ENCODE peak calls at places on chromosomes 7 and 10, in five cellular contexts. V, C, F, S and L are unnamed samples. For H3K4me1, the result is how much of the 10 kb centered on the place peaks cover.

GRCh38 chr7:48176356-48176893 is 5.2 kb downstream of the ABCA13 start:
- DNase-seq in V (no peak), C (no peak), F (no peak), S (no peak), L (no peak)

GRCh38 chr10:130425881-130426435 is 289.8 kb downstream of the GLRX3 start:
- DNase-seq in V (no peak), C (no peak), F (no peak), S (no peak), L (no peak)

GRCh38 chr10:68700193-68700592 is 20.8 kb upstream of the CCAR1 start:
- DNase-seq in V (no peak), C (no peak), F (no peak), S (no peak), L (no peak)

GRCh38 chr10:69463886-69464285 is 12.6 kb downstream of the TSPAN15 start:
- DNase-seq in V (no peak), C (no peak), F (no peak), S (no peak), L (no peak)

GRCh38 chr10:46524471-46525176 is 31.8 kb downstream of the GPRIN2 start:
- DNase-seq in V (peak), C (no peak), F (peak), S (no peak), L (peak)

GRCh38 chr10:29926649-29927048 is 132.7 kb downstream of the JCAD start:
- DNase-seq in V (peak), C (no peak), F (no peak), S (no peak), L (no peak)

GRCh38 chr7:15580604-15581351 is 19.0 kb upstream of the AGMO start:
- DNase-seq in V (no peak), C (no peak), F (peak), S (no peak), L (no peak)

GRCh38 chr10:128576916-128577670 is 450.9 kb upstream of the MKI67 start:
- DNase-seq in V (no peak), C (no peak), F (no peak), S (no peak), L (no peak)

GRCh38 chr7:15515201-15515777 is 46.5 kb downstream of the AGMO start:
- DNase-seq in V (peak), C (no peak), F (no peak), S (no peak), L (no peak)

GRCh38 chr10:17025444-17026295 is 103.9 kb downstream of the CUBN start:
- DNase-seq in V (peak), C (peak), F (no peak), S (no peak), L (peak)

GRCh38 chr10:17758200-17758599 is 6.2 kb downstream of the TMEM236 start:
- DNase-seq in V (no peak), C (no peak), F (no peak), S (no peak), L (no peak)

GRCh38 chr10:15491856-15492255 is 120.8 kb upstream of the FAM171A1 start:
- DNase-seq in V (no peak), C (no peak), F (no peak), S (no peak), L (no peak)

GRCh38 chr7:131325179-131325840 is 2.4 kb upstream of the MKLN1 start:
- DNase-seq in V (no peak), C (no peak), F (peak), S (no peak), L (no peak)

GRCh38 chr10:1190791-1191490 is 134.8 kb downstream of the WDR37 start:
- DNase-seq in V (no peak), C (no peak), F (peak), S (no peak), L (no peak)

GRCh38 chr7:65247491-65247890 is 126.2 kb upstream of the ZNF92 start:
- DNase-seq in V (no peak), C (no peak), F (no peak), S (peak), L (no peak)

GRCh38 chr10:113680172-113681111 is 730 bp downstream of the CASP7 start:
- DNase-seq in V (peak), C (peak), F (peak), S (peak), L (peak)

GRCh38 chr7:134189559-134189958 is 62.4 kb downstream of the LRGUK start:
- DNase-seq in V (no peak), C (no peak), F (no peak), S (no peak), L (no peak)

GRCh38 chr10:131771634-131772358 is 129.0 kb upstream of the PPP2R2D start:
- DNase-seq in V (no peak), C (no peak), F (no peak), S (no peak), L (no peak)

GRCh38 chr7:33054261-33054964 is 8.2 kb downstream of the NT5C3A start:
- DNase-seq in V (no peak), C (no peak), F (no peak), S (no peak), L (no peak)

GRCh38 chr10:21929070-21929469 is 74.5 kb downstream of the DNAJC1 start:
- DNase-seq in V (no peak), C (no peak), F (no peak), S (no peak), L (no peak)

GRCh38 chr7:153006452-153006851 is 246.9 kb downstream of the ACTR3B start:
- DNase-seq in V (no peak), C (no peak), F (no peak), S (no peak), L (no peak)

GRCh38 chr10:8130973-8131911 is 76.8 kb downstream of the GATA3 start:
- DNase-seq in V (no peak), C (no peak), F (no peak), S (no peak), L (no peak)

GRCh38 chr10:132428486-132428885 is 31.5 kb downstream of the PWWP2B start:
- DNase-seq in V (no peak), C (no peak), F (no peak), S (no peak), L (no peak)

GRCh38 chr10:118565301-118566075 is 30.0 kb downstream of the PRLHR start:
- DNase-seq in V (no peak), C (no peak), F (no peak), S (no peak), L (no peak)
- TF ChIP-seq CTCF in V (no peak), C (no peak), F (no peak), S (no peak), L (no peak)

GRCh38 chr10:79292789-79293746 is 54.2 kb upstream of the PPIF start:
- DNase-seq in V (no peak), C (no peak), F (peak), S (no peak), L (peak)
- H3K27ac ChIP-seq in V (no peak), C (no peak), F (no peak), S (peak), L (peak)

GRCh38 chr10:98265403-98266378 is 2.3 kb downstream of the LOXL4 start:
- DNase-seq in V (no peak), C (no peak), F (no peak), S (no peak), L (no peak)
- H3K4me1 ChIP-seq in V (under half), C (half or more), F (under half), S (under half), L (under half)

DNA sequence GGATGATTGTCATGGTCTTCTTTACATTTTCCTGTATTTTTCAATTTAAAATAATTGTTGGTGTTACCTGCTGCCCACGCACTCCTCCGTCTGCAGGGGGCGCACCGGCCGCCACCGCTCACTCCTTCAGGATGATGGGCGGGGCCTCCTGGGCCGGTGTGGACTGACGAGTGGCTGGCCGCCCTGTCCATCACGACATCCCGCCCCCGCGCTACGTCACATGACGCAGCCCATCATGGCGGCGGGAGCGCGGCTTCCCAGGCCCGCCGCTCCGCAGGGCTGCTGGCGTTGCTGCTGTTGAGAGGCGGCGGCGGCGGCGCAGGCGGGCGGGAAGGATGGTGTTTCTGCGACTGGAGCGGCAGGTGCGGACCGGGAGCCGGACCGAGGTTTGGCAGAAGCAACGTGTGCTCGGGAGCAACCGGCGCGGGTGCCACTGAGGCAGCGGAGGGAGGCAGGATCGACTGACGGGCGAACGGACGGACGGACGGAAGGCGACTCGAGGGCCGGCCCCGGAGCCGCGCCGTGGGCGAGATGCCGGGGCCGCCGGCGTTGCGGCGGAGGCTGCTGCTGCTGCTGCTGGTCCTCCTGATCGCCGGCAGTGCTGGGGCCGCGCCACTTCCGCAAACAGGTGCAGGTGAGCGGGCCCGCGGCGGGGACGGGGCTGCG is at the start of gene LMTK2:
- DNase-seq in V (peak), C (peak), F (peak), S (peak), L (peak)
- TF ChIP-seq CTCF in V (peak), C (peak), F (peak), S (peak), L (peak)

GRCh38 chr10:124998624-124999291 is 56.8 kb downstream of the ZRANB1 start:
- DNase-seq in V (no peak), C (no peak), F (peak), S (peak), L (peak)

GRCh38 chr10:125001313-125002043 is 59.6 kb downstream of the ZRANB1 start:
- DNase-seq in V (peak), C (no peak), F (peak), S (no peak), L (peak)

GRCh38 chr10:124999433-125000365 is 57.8 kb downstream of the ZRANB1 start:
- DNase-seq in V (peak), C (peak), F (peak), S (peak), L (peak)

GRCh38 chr10:125002044-125002422 is 60.1 kb downstream of the ZRANB1 start:
- DNase-seq in V (no peak), C (no peak), F (peak), S (no peak), L (no peak)

DNA sequence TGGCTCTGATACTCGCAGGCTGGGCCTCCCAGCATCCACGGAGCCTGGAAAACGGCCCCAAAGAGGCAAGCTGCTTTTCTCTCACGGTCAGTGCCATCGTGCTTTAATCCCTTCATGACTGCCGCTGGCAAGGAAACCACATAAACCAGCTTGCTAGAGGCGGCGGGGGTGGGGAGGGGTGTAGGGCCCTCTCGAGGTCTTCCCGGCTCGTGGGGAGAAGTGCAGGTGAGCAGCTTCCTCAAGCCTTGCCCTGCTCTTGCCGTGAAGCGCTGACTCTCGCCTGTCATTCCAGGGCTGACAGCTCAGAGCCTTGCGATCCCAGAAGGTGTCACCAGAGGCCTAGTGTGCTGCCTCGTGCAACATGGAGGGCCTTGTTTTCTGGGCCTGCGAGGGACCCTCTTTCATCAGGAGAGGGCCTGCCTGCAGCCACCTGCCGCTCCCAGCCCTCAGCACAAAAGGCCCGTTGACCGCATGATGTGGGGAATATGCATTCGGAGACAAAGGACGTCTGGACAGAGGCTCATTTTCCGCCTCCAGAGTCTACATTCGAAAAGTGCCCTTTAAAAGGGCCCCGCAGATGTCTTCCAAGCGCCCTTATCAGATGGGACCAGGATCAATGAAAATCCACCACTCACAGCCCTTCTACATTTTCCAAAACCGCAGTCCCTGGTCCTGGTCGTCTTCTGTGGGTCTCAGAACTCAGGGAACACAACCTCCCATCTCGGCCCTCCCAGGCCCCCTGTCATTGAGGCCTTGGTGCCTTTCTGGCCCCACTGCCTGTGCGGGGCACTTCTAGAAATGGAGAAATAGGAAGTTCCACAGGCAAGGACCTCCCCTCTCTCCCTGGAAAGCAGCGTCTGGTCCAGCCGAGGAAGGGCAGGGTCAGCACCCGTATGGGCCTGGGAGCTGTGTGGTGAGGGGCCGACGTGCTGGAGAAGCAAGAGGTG is 58.7 kb downstream of the ZRANB1 start:
- DNase-seq in V (peak), C (no peak), F (peak), S (no peak), L (peak)
- H3K27ac ChIP-seq in V (peak), C (peak), F (no peak), S (no peak), L (peak)

GRCh38 chr7:105307163-105307672 is 81.5 kb downstream of the SRPK2 start:
- DNase-seq in V (no peak), C (no peak), F (no peak), S (no peak), L (no peak)
- H3K4me1 ChIP-seq in V (under half), C (under half), F (under half), S (under half), L (under half)